ENCODE peak calls at places on chromosome 20, in seven cellular contexts. One of them, this sample, is unnamed.

GRCh38 chr20:46215913-46216707 is 92.2 kb downstream of the CDH22 start:
- DNase-seq in upper lobe of right lung: no peak
- DNase-seq in right lobe of liver: no peak
- DNase-seq in psoas muscle: peak; percentile 17
- DNase-seq in A549: peak; percentile 22
- DNase-seq in neural progenitor cell: peak; percentile 87
- DNase-seq in stomach: no peak
- DNase-seq in this sample: no peak

GRCh38 chr20:21522479-21523397 is 8.9 kb upstream of the NKX2-2 start:
- DNase-seq in upper lobe of right lung: no peak
- DNase-seq in stomach: no peak
- DNase-seq in A549: no peak
- DNase-seq in right lobe of liver: no peak
- DNase-seq in psoas muscle: no peak
- DNase-seq in neural progenitor cell: peak; percentile 76
- DNase-seq in this sample: no peak

GRCh38 chr20:4840831-4841230 is 119.1 kb downstream of the PRND start:
- DNase-seq in A549: no peak
- DNase-seq in stomach: no peak
- DNase-seq in right lobe of liver: no peak
- DNase-seq in upper lobe of right lung: no peak
- DNase-seq in neural progenitor cell: no peak
- DNase-seq in psoas muscle: no peak
- DNase-seq in this sample: no peak

GRCh38 chr20:5691918-5692618 is 58.1 kb upstream of the SHLD1 start:
- DNase-seq in psoas muscle: no peak
- DNase-seq in A549: no peak
- DNase-seq in stomach: no peak
- DNase-seq in neural progenitor cell: no peak
- DNase-seq in upper lobe of right lung: no peak
- DNase-seq in right lobe of liver: no peak
- DNase-seq in this sample: no peak

GRCh38 chr20:64152906-64153305 is 11.3 kb upstream of the MYT1 start:
- DNase-seq in psoas muscle: no peak
- DNase-seq in upper lobe of right lung: no peak
- DNase-seq in neural progenitor cell: no peak
- DNase-seq in A549: no peak
- DNase-seq in stomach: no peak
- DNase-seq in right lobe of liver: peak; percentile 39
- DNase-seq in this sample: no peak

GRCh38 chr20:33160681-33161080 is 7.3 kb upstream of the BPIFA2 start:
- DNase-seq in neural progenitor cell: no peak
- DNase-seq in upper lobe of right lung: no peak
- DNase-seq in A549: no peak
- DNase-seq in right lobe of liver: no peak
- DNase-seq in psoas muscle: no peak
- DNase-seq in stomach: no peak
- DNase-seq in this sample: no peak

GRCh38 chr20:14093652-14094051 is 98.3 kb downstream of the MACROD2 start:
- DNase-seq in upper lobe of right lung: no peak
- DNase-seq in A549: no peak
- DNase-seq in stomach: peak; percentile 41
- DNase-seq in right lobe of liver: no peak
- DNase-seq in neural progenitor cell: no peak
- DNase-seq in psoas muscle: no peak
- DNase-seq in this sample: no peak

GRCh38 chr20:47352332-47353223 is 3.9 kb downstream of the ZMYND8 start:
- DNase-seq in psoas muscle: no peak
- DNase-seq in upper lobe of right lung: peak; percentile 78
- DNase-seq in A549: peak; percentile 49
- DNase-seq in neural progenitor cell: peak; percentile 69
- DNase-seq in stomach: peak; percentile 86
- DNase-seq in right lobe of liver: peak; percentile 81
- DNase-seq in this sample: no peak

GRCh38 chr20:8646026-8646425 is 422.9 kb upstream of the PLCB4 start:
- DNase-seq in upper lobe of right lung: no peak
- DNase-seq in stomach: no peak
- DNase-seq in psoas muscle: no peak
- DNase-seq in neural progenitor cell: no peak
- DNase-seq in right lobe of liver: no peak
- DNase-seq in A549: no peak
- DNase-seq in this sample: peak; percentile 92

GRCh38 chr20:48984575-48985219 is 61.4 kb upstream of the CSE1L start:
- DNase-seq in upper lobe of right lung: no peak
- DNase-seq in psoas muscle: no peak
- DNase-seq in neural progenitor cell: peak; percentile 3
- DNase-seq in right lobe of liver: no peak
- DNase-seq in stomach: no peak
- DNase-seq in A549: no peak
- DNase-seq in this sample: no peak

GRCh38 chr20:48995599-48995998 is 50.5 kb upstream of the CSE1L start:
- DNase-seq in psoas muscle: no peak
- DNase-seq in stomach: no peak
- DNase-seq in A549: no peak
- DNase-seq in neural progenitor cell: no peak
- DNase-seq in upper lobe of right lung: no peak
- DNase-seq in right lobe of liver: no peak
- DNase-seq in this sample: no peak

GRCh38 chr20:48986899-48987298 is 59.2 kb upstream of the CSE1L start:
- DNase-seq in right lobe of liver: no peak
- DNase-seq in upper lobe of right lung: no peak
- DNase-seq in stomach: no peak
- DNase-seq in A549: peak; percentile 18
- DNase-seq in psoas muscle: no peak
- DNase-seq in neural progenitor cell: no peak
- DNase-seq in this sample: no peak

DNA sequence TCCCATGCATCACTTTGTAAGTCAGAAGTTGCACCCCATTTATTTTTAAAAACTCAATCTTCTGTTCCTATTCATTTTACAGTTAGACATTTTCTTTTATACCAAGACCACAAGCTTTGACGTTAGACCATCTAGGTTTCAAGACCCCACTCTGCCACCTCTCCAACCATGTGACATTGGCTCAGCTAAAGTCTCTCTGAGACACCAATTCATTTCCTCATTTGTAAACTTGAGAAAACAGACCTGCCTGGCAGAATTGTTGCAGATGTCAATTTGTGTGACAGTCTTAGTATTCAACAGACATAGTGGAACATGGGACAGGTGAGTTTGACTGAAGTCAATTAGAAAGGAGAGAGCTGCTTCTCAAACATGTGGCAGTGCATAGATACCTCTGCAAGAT is 55.6 kb upstream of the CSE1L start:
- DNase-seq in stomach: no peak
- DNase-seq in A549: no peak
- DNase-seq in neural progenitor cell: no peak
- DNase-seq in right lobe of liver: no peak
- DNase-seq in upper lobe of right lung: no peak
- DNase-seq in psoas muscle: no peak
- DNase-seq in this sample: no peak
- TF ChIP-seq CTCF in stomach: no peak
- TF ChIP-seq CTCF in A549: no peak
- TF ChIP-seq CTCF in neural progenitor cell: no peak
- TF ChIP-seq CTCF in right lobe of liver: no peak
- TF ChIP-seq CTCF in upper lobe of right lung: no peak
- TF ChIP-seq CTCF in psoas muscle: no peak
- TF ChIP-seq CTCF in this sample: no peak

GRCh38 chr20:3560162-3560561 is 89.3 kb downstream of the ATRN start:
- DNase-seq in upper lobe of right lung: no peak
- DNase-seq in stomach: no peak
- DNase-seq in A549: no peak
- DNase-seq in neural progenitor cell: no peak
- DNase-seq in right lobe of liver: no peak
- DNase-seq in psoas muscle: no peak
- DNase-seq in this sample: no peak

GRCh38 chr20:3560578-3560977 is 89.8 kb downstream of the ATRN start:
- DNase-seq in right lobe of liver: no peak
- DNase-seq in neural progenitor cell: no peak
- DNase-seq in psoas muscle: no peak
- DNase-seq in stomach: no peak
- DNase-seq in upper lobe of right lung: no peak
- DNase-seq in A549: no peak
- DNase-seq in this sample: no peak

GRCh38 chr20:3559231-3559630 is 88.4 kb downstream of the ATRN start:
- DNase-seq in stomach: no peak
- DNase-seq in psoas muscle: no peak
- DNase-seq in right lobe of liver: no peak
- DNase-seq in neural progenitor cell: no peak
- DNase-seq in A549: no peak
- DNase-seq in upper lobe of right lung: no peak
- DNase-seq in this sample: no peak

GRCh38 chr20:3557237-3557636 is 86.4 kb downstream of the ATRN start:
- DNase-seq in A549: no peak
- DNase-seq in right lobe of liver: no peak
- DNase-seq in neural progenitor cell: no peak
- DNase-seq in stomach: no peak
- DNase-seq in psoas muscle: no peak
- DNase-seq in upper lobe of right lung: no peak
- DNase-seq in this sample: no peak

DNA sequence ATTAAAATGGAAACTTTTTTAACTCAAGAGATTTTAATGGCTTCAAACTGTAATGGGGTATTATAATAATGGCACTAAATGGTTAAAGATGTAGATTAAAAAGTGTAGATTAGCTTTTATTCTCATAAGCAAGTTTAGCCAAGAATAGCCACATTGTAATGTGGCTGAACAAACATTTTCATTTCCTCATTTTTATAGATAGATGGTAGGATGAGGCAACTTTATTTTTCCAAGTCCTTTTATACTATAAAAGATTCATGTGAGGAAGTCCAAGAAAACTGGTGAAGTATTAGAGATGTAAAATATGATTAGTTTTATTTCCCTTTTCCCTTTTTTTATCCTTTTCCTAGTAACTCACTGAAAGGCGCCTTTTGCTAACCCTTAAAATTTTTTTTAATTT is 88.8 kb downstream of the ATRN start:
- DNase-seq in neural progenitor cell: no peak
- DNase-seq in right lobe of liver: no peak
- DNase-seq in upper lobe of right lung: no peak
- DNase-seq in stomach: no peak
- DNase-seq in A549: no peak
- DNase-seq in psoas muscle: no peak
- DNase-seq in this sample: no peak
- H3K27ac ChIP-seq in neural progenitor cell: no peak overlapping the region
- H3K27ac ChIP-seq in right lobe of liver: no peak overlapping the region
- H3K27ac ChIP-seq in upper lobe of right lung: no peak overlapping the region
- H3K27ac ChIP-seq in stomach: no peak overlapping the region
- H3K27ac ChIP-seq in A549: no peak overlapping the region
- H3K27ac ChIP-seq in psoas muscle: no peak overlapping the region
- H3K27ac ChIP-seq in this sample: no peak overlapping the region

GRCh38 chr20:54201268-54201846 is 6.5 kb upstream of the PFDN4 start:
- DNase-seq in A549: no peak
- DNase-seq in stomach: no peak
- DNase-seq in upper lobe of right lung: no peak
- DNase-seq in right lobe of liver: no peak
- DNase-seq in psoas muscle: no peak
- DNase-seq in neural progenitor cell: no peak
- DNase-seq in this sample: no peak

GRCh38 chr20:54199721-54200176 is 8.1 kb upstream of the PFDN4 start:
- DNase-seq in A549: peak; percentile 85
- DNase-seq in psoas muscle: peak; percentile 79
- DNase-seq in stomach: peak; percentile 81
- DNase-seq in neural progenitor cell: peak; percentile 73
- DNase-seq in upper lobe of right lung: peak; percentile 83
- DNase-seq in right lobe of liver: peak; percentile 78
- DNase-seq in this sample: no peak

GRCh38 chr20:54204063-54204462 is 3.8 kb upstream of the PFDN4 start:
- DNase-seq in right lobe of liver: no peak
- DNase-seq in upper lobe of right lung: no peak
- DNase-seq in A549: no peak
- DNase-seq in psoas muscle: no peak
- DNase-seq in neural progenitor cell: no peak
- DNase-seq in stomach: no peak
- DNase-seq in this sample: no peak

GRCh38 chr20:54200487-54201267 is 7.2 kb upstream of the PFDN4 start:
- DNase-seq in right lobe of liver: no peak
- DNase-seq in stomach: no peak
- DNase-seq in psoas muscle: no peak
- DNase-seq in neural progenitor cell: no peak
- DNase-seq in A549: no peak
- DNase-seq in upper lobe of right lung: no peak
- DNase-seq in this sample: peak; percentile 44

DNA sequence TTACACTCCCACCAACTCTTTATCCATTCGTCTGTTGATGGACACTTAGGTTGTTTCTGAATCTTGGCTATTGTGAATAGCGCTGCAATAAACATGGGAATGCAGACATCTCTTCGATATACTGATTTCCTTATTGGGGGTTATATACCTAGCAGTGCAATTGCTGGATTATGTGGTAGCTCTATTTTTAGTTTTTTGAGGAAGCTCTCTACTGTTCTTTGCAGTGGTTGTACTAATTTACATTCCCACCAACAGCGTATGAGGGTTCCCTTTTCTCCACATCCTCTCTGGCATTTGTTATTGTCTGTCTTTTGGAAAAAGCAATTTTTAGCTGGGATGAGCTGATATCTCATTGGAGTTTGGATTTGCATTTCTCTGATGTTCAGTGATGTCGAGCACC is 4.6 kb upstream of the PFDN4 start:
- DNase-seq in upper lobe of right lung: no peak
- DNase-seq in A549: no peak
- DNase-seq in right lobe of liver: no peak
- DNase-seq in neural progenitor cell: no peak
- DNase-seq in psoas muscle: no peak
- DNase-seq in stomach: no peak
- DNase-seq in this sample: no peak
- H3K4me1 ChIP-seq in upper lobe of right lung: no peaks in the 10 kb centered on the region
- H3K4me1 ChIP-seq in A549: peaks cover 8% of the 10 kb centered on the region
- H3K4me1 ChIP-seq in right lobe of liver: no peaks in the 10 kb centered on the region
- H3K4me1 ChIP-seq in neural progenitor cell: no peaks in the 10 kb centered on the region
- H3K4me1 ChIP-seq in psoas muscle: no peaks in the 10 kb centered on the region
- H3K4me1 ChIP-seq in stomach: no peaks in the 10 kb centered on the region
- H3K4me1 ChIP-seq in this sample: peaks cover 3% of the 10 kb centered on the region

DNA sequence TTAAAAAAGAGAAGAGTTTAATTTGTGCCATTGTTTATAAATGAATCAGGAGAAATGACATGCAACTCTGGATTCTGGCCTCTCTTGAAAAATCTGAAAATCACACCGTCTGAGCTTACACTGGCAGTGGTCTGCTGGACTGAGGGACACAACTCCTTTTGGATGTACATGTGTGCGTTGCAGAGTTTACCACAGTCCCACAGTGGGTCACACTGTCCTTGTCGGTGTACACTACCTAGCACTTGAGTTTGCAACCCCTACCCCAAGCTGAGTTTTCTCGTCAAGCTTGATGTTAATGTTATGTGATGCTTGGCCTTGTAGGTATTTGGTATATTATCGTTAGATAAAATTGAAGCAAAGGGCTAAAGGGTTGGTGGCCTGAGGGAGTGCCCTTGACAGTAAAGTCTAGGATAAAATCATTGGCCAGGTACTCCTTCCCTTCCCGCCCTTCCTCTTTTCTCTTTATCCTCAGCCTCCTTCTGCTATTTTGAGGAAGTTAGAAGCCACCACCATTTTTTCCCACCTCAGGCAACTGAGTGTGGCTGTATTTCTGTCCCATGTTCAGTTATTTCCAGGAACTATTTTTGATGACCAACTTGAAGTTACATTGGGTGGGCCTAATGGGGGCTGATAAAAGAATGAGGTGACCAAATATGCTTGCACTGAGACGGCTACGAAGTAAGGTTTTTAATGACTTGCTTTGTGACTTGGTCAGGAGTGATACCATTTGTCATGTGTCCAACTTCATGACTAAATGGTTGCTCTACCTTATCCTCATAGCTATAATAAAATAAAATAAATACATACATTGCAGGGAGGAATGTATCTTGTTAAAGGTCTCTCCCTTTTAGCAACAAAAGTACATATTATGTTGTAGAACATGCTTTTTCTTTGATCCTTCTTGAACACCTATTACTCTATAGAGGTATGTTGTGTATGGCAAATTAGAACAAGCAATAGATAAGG is 11.8 kb downstream of the PTPN1 start:
- DNase-seq in A549: no peak
- DNase-seq in right lobe of liver: no peak
- DNase-seq in upper lobe of right lung: no peak
- DNase-seq in stomach: no peak
- DNase-seq in neural progenitor cell: no peak
- DNase-seq in psoas muscle: no peak
- DNase-seq in this sample: no peak
- TF ChIP-seq CTCF in A549: no peak
- TF ChIP-seq CTCF in right lobe of liver: no peak
- TF ChIP-seq CTCF in upper lobe of right lung: no peak
- TF ChIP-seq CTCF in stomach: no peak
- TF ChIP-seq CTCF in neural progenitor cell: no peak
- TF ChIP-seq CTCF in psoas muscle: no peak
- TF ChIP-seq CTCF in this sample: no peak

This sample was measured in foreskin keratinocyte.